ENCODE peak calls at places on chromosomes 3 and 15, in seven cellular contexts. R is stimulated activated CD4-positive, alpha-beta T cell treated with anti-CD3 and anti-CD28 coated beads, Interleukin-12 subunit alpha, Interleukin-12 subunit beta, amount 100 ng/mL, for 48 hours; S is AG08395; V is endothelial cell; Q is CD4-positive, alpha-beta memory T cell; T is cardiac muscle cell; X is dorsolateral prefrontal cortex. J is an unnamed sample.

GRCh38 chr3:188939799-188940198 is 232.0 kb upstream of the TPRG1 start:
- DNase-seq in R (no peak), S (no peak), V (no peak), Q (no peak), T (no peak), X (no peak), J (no peak)

GRCh38 chr3:143648708-143649107 is 199.6 kb downstream of the SLC9A9 start:
- DNase-seq in R (no peak), S (no peak), V (peak; percentile 49), Q (no peak), T (peak; percentile 25), X (no peak), J (no peak)

GRCh38 chr15:98960555-98961050 is 47.0 kb downstream of the PGPEP1L start:
- DNase-seq in R (no peak), S (no peak), V (no peak), Q (no peak), T (no peak), X (no peak), J (no peak)

GRCh38 chr3:183560607-183561006 is 5.1 kb upstream of the KLHL6 start:
- DNase-seq in R (no peak), S (no peak), V (peak; percentile 17), Q (no peak), T (no peak), X (no peak), J (peak; percentile 16)

GRCh38 chr3:54772707-54773106 is 155.2 kb downstream of the LRTM1 start:
- DNase-seq in R (no peak), S (no peak), V (no peak), Q (no peak), T (no peak), X (no peak), J (no peak)

GRCh38 chr15:38854506-38854905 is 289.9 kb upstream of the RASGRP1 start:
- DNase-seq in R (no peak), S (peak; percentile 46), V (no peak), Q (no peak), T (no peak), X (no peak), J (no peak)

GRCh38 chr3:37762698-37763097 is 99.0 kb upstream of the CTDSPL start:
- DNase-seq in R (no peak), S (peak; percentile 20), V (no peak), Q (no peak), T (peak; percentile 85), X (no peak), J (no peak)

GRCh38 chr3:38648659-38649499 is 608 bp downstream of the SCN5A start:
- DNase-seq in R (no peak), S (no peak), V (no peak), Q (no peak), T (no peak), X (no peak), J (no peak)

GRCh38 chr3:135260025-135260424 is 465.0 kb downstream of the EPHB1 start:
- DNase-seq in R (no peak), S (no peak), V (no peak), Q (no peak), T (no peak), X (no peak), J (no peak)

GRCh38 chr15:84657748-84658079 is 285 bp downstream of the NMB start:
- DNase-seq in R (no peak), S (no peak), V (no peak), Q (no peak), T (no peak), X (no peak), J (no peak)

GRCh38 chr15:41573396-41573795 is 14.4 kb downstream of the TYRO3 start:
- DNase-seq in R (no peak), S (no peak), V (no peak), Q (no peak), T (no peak), X (no peak), J (no peak)

GRCh38 chr15:96343529-96344072 is 13.1 kb downstream of the NR2F2 start:
- DNase-seq in R (no peak), S (no peak), V (no peak), Q (no peak), T (no peak), X (no peak), J (no peak)

GRCh38 chr15:90190606-90191343 is 10.4 kb upstream of the SEMA4B start:
- DNase-seq in R (no peak), S (no peak), V (no peak), Q (no peak), T (no peak), X (no peak), J (no peak)

GRCh38 chr3:177065285-177066028 is 131.8 kb downstream of the TBL1XR1 start:
- DNase-seq in R (no peak), S (no peak), V (no peak), Q (no peak), T (no peak), X (no peak), J (no peak)

GRCh38 chr15:32818758-32819405 is 101.1 kb downstream of the GREM1 start:
- DNase-seq in R (no peak), S (peak; percentile 53), V (no peak), Q (no peak), T (peak; percentile 57), X (no peak), J (no peak)

GRCh38 chr3:48656061-48656840 is 6.4 kb downstream of the CELSR3 start:
- DNase-seq in R (peak; percentile 80), S (peak; percentile 79), V (peak; percentile 82), Q (peak; percentile 88), T (peak; percentile 85), X (no peak), J (no peak)

J was measured in iPS DF 6.9.